ENCODE peak calls at places on chromosomes 7 and 10, in four cellular contexts. L is IMR-90, P is neural progenitor cell, J is heart left ventricle. C is an unnamed sample.

GRCh38 chr7:108716783-108717182 is 147.1 kb downstream of the DNAJB9 start:
- DNase-seq in J (no peak), L (peak; percentile 48), P (no peak), C (peak; percentile 25)

GRCh38 chr7:131738066-131738465 is 181.6 kb upstream of the PODXL start:
- DNase-seq in L (no peak), J (no peak), P (no peak), C (no peak)

GRCh38 chr10:121831777-121832176 is 96.1 kb downstream of the ATE1 start:
- DNase-seq in J (no peak), L (peak; percentile 4), P (no peak), C (no peak)

GRCh38 chr10:6399241-6399701 is 180.8 kb downstream of the PRKCQ start:
- DNase-seq in P (no peak), J (peak; percentile 49), L (peak; percentile 82), C (no peak)

GRCh38 chr10:123995082-123995460 is 98.3 kb downstream of the CHST15 start:
- DNase-seq in L (peak; percentile 2), J (no peak), P (no peak), C (peak; percentile 60)

GRCh38 chr10:68348265-68348741 is 15.6 kb upstream of the PBLD start:
- DNase-seq in L (peak; percentile 65), P (peak; percentile 65), J (no peak), C (peak; percentile 66)

GRCh38 chr7:92461027-92462003 is 14.0 kb downstream of the GATAD1 start:
- DNase-seq in L (peak; percentile 38), J (no peak), P (peak; percentile 46), C (peak; percentile 55)

GRCh38 chr10:58919927-58920654 is 256.4 kb upstream of the PHYHIPL start:
- DNase-seq in J (no peak), P (peak; percentile 24), L (peak; percentile 54), C (peak; percentile 89)

GRCh38 chr7:18457832-18458231 is 37.7 kb upstream of the HDAC9 start:
- DNase-seq in P (no peak), J (no peak), L (no peak), C (no peak)

GRCh38 chr10:88820990-88821389 is 18.5 kb downstream of the LIPM start:
- DNase-seq in P (no peak), J (no peak), L (peak; percentile 73), C (peak; percentile 80)

GRCh38 chr7:55273186-55273980 is 91.8 kb upstream of the LANCL2 start:
- DNase-seq in J (no peak), P (no peak), L (no peak), C (no peak)

GRCh38 chr7:76206633-76207032 is 4.9 kb downstream of the SRRM3 start:
- DNase-seq in L (peak; percentile 22), J (peak; percentile 20), P (no peak), C (peak; percentile 28)

GRCh38 chr10:73414230-73414981 is 548 bp upstream of the ANXA7 start:
- DNase-seq in J (no peak), P (no peak), L (no peak), C (no peak)

GRCh38 chr7:134514663-134515062 is 12.7 kb upstream of the AKR1B10 start:
- DNase-seq in J (no peak), L (peak; percentile 83), P (peak; percentile 81), C (peak; percentile 85)

GRCh38 chr7:134515569-134516468 is 11.5 kb upstream of the AKR1B10 start:
- DNase-seq in J (no peak), P (no peak), L (peak; percentile 93), C (peak; percentile 98)

GRCh38 chr7:134520130-134520529 is 7.2 kb upstream of the AKR1B10 start:
- DNase-seq in P (no peak), L (peak; percentile 12), J (no peak), C (peak; percentile 31)
- TF ChIP-seq CTCF in P (no peak), L (peak; percentile 36), J (peak; percentile 27), C (peak; percentile 32)

GRCh38 chr10:43361532-43362190 is 9.8 kb upstream of the FXYD4 start:
- DNase-seq in J (no peak), P (no peak), L (no peak), C (no peak)

GRCh38 chr10:43360086-43360485 is 11.3 kb upstream of the FXYD4 start:
- DNase-seq in P (no peak), J (no peak), L (peak; percentile 10), C (peak; percentile 23)

DNA sequence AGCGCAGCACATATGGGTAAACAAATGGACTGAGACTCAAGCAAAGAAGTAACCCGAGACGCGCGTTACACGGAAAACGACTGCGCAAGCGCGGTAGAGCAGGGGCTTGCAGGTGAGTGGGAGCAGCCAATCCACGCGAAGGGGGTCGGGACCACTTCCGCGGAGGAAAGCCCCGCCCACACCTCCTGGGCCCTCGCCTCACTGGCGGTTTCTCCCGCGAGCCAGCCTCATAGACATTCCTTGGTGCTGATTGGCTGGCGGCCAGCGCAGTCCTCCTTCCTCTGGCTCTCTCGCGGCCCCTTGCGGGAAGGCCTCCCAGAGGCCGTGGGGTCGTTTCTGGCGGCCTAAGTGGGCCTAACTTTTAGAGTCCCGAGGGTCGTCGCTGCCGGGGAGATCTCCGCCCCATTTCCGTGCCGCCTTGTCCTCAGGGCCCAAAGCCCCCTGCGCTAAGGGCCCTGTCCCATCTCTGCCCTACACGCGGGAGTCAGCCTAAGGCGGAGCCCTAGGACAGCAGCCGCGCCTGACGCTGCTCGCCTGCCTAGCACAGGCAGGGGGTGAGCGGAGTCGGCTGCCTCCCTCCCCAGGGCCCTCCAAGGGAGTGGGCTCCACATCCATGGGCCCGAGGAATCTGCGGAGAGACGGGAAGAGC is 9.1 kb upstream of the FXYD4 start:
- DNase-seq in P (peak; percentile 96), L (peak; percentile 52), J (peak; percentile 95), C (peak; percentile 73)
- H3K4me3 ChIP-seq in P (peak overlapping the region; percentile 55), L (peak overlapping the region; percentile 29), J (peak overlapping the region; percentile 51), C (peak overlapping the region; percentile 46)

GRCh38 chr10:70893227-70894006 is 5.1 kb upstream of the PCBD1 start:
- DNase-seq in P (no peak), L (no peak), J (no peak), C (no peak)
- TF ChIP-seq CTCF in P (no peak), L (no peak), J (no peak), C (no peak)

GRCh38 chr7:148398844-148399365 is 191.7 kb upstream of the C7orf33 start:
- DNase-seq in J (no peak), P (no peak), L (no peak), C (no peak)

GRCh38 chr7:148397555-148397954 is 193.0 kb upstream of the C7orf33 start:
- DNase-seq in L (no peak), P (no peak), J (no peak), C (no peak)

GRCh38 chr7:148397056-148397455 is 193.5 kb upstream of the C7orf33 start:
- DNase-seq in L (no peak), J (no peak), P (peak; percentile 37), C (no peak)

GRCh38 chr7:148395990-148396716 is 194.4 kb upstream of the C7orf33 start:
- DNase-seq in P (no peak), J (no peak), L (no peak), C (no peak)

GRCh38 chr7:148397985-148398384 is 192.6 kb upstream of the C7orf33 start:
- DNase-seq in L (no peak), J (no peak), P (no peak), C (no peak)
- H3K4me3 ChIP-seq in L (no peak overlapping the region), J (no peak overlapping the region), P (no peak overlapping the region), C (no peak overlapping the region)

GRCh38 chr7:2172311-2173183 is 60.2 kb downstream of the MAD1L1 start:
- DNase-seq in L (peak; percentile 97), J (no peak), P (no peak), C (peak; percentile 93)
- TF ChIP-seq CTCF in L (no peak), J (no peak), P (no peak), C (no peak)

GRCh38 chr7:27875832-27876231 is 135.9 kb downstream of the TAX1BP1 start:
- DNase-seq in J (no peak), P (no peak), L (no peak), C (no peak)
- H3K4me3 ChIP-seq in J (no peak overlapping the region), P (no peak overlapping the region), L (no peak overlapping the region), C (no peak overlapping the region)

C was measured in fibroblast of mammary gland.